ENCODE peak calls at places on chromosomes 1 and 21, in ten cellular contexts. N is GM20000, L is RWPE1, A is fibroblast of pulmonary artery, W is MCF 10A, K is astrocyte of the cerebellum, O is foreskin keratinocyte, J is HFFc6, D is glutamatergic neuron, R is brain microvascular endothelial cell. M is an unnamed sample.

GRCh38 chr1:81899214-81899613 is 98.5 kb downstream of the ADGRL2 start:
- DNase-seq in N (no peak), A (no peak), O (no peak), R (no peak), K (no peak), L (no peak), J (no peak), D (no peak), W (no peak), M (no peak)

GRCh38 chr1:223000549-223001135 is 142.4 kb downstream of the TLR5 start:
- DNase-seq in N (no peak), L (no peak), R (no peak), J (no peak), K (no peak), A (no peak), O (no peak), W (peak; percentile 18), D (no peak), M (no peak)

GRCh38 chr1:24558455-24558854 is 2.6 kb downstream of the NCMAP start:
- DNase-seq in N (no peak), K (no peak), L (no peak), O (no peak), R (no peak), J (no peak), W (no peak), A (no peak), D (no peak), M (no peak)

GRCh38 chr1:94103608-94104007 is 17.3 kb downstream of the ABCA4 start:
- DNase-seq in D (no peak), R (no peak), L (peak; percentile 12), K (no peak), N (no peak), W (no peak), J (no peak), A (no peak), O (peak; percentile 58), M (no peak)

GRCh38 chr1:79197421-79197820 is 190.9 kb upstream of the ADGRL4 start:
- DNase-seq in O (no peak), L (no peak), R (peak; percentile 19), W (peak; percentile 37), K (no peak), N (no peak), J (peak; percentile 2), A (peak; percentile 72), D (no peak), M (no peak)

GRCh38 chr1:119139857-119140176 is 636 bp downstream of the WARS2 start:
- DNase-seq in O (no peak), W (no peak), J (no peak), A (no peak), R (no peak), D (no peak), K (no peak), N (no peak), L (no peak), M (peak; percentile 70)

GRCh38 chr1:188050250-188050649 is 1221.5 kb downstream of the PLA2G4A start:
- DNase-seq in L (no peak), D (no peak), A (no peak), R (no peak), J (no peak), W (no peak), O (no peak), N (no peak), K (no peak), M (no peak)

GRCh38 chr21:42028754-42029385 is 18.7 kb upstream of the ZBTB21 start:
- DNase-seq in W (no peak), A (no peak), L (no peak), K (no peak), J (no peak), N (no peak), R (no peak), D (no peak), O (no peak), M (peak; percentile 57)

GRCh38 chr1:1005774-1006304 is 5.9 kb upstream of the HES4 start:
- DNase-seq in K (no peak), R (no peak), D (no peak), J (no peak), L (no peak), O (no peak), A (no peak), N (no peak), W (no peak), M (no peak)

GRCh38 chr1:150221552-150221951 is 14.4 kb downstream of the ANP32E start:
- DNase-seq in R (peak; percentile 29), L (peak; percentile 10), W (peak; percentile 38), O (no peak), J (peak; percentile 35), K (no peak), N (no peak), D (no peak), A (peak; percentile 53), M (no peak)

GRCh38 chr1:178612261-178612660 is 99.4 kb downstream of the TEX35 start:
- DNase-seq in R (peak; percentile 28), O (peak; percentile 41), K (peak; percentile 38), W (no peak), N (no peak), D (no peak), J (peak; percentile 51), L (peak; percentile 29), A (peak; percentile 76), M (no peak)

GRCh38 chr1:29706936-29707335 is 470.6 kb downstream of the PTPRU start:
- DNase-seq in R (no peak), A (peak; percentile 64), O (no peak), W (peak; percentile 70), K (no peak), D (peak; percentile 94), L (peak; percentile 68), J (no peak), N (peak; percentile 80), M (no peak)

GRCh38 chr1:109027841-109028240 is 14.1 kb downstream of the WDR47 start:
- DNase-seq in A (no peak), J (no peak), N (no peak), O (no peak), L (no peak), D (no peak), W (no peak), K (no peak), R (no peak), M (no peak)

GRCh38 chr1:57461405-57461804 is 37.5 kb upstream of the DAB1 start:
- DNase-seq in J (no peak), K (no peak), W (no peak), O (no peak), N (no peak), L (no peak), R (no peak), A (no peak), D (no peak), M (no peak)

GRCh38 chr1:25820247-25821111 is 725 bp downstream of the MTFR1L start:
- DNase-seq in R (peak; percentile 38), W (peak; percentile 73), D (peak; percentile 57), N (peak; percentile 89), K (no peak), O (peak; percentile 61), A (peak; percentile 59), J (peak; percentile 54), L (peak; percentile 76), M (peak; percentile 77)

GRCh38 chr21:44950016-44950326 is 10.1 kb downstream of the SLX9 start:
- DNase-seq in D (no peak), N (no peak), K (no peak), J (no peak), R (no peak), A (no peak), W (no peak), O (no peak), L (no peak), M (no peak)
- TF ChIP-seq CTCF in D (peak; percentile 38), N (no peak), K (no peak), J (peak; percentile 56), R (no peak), A (no peak), W (no peak), O (no peak), L (no peak), M (no peak)

GRCh38 chr1:41444246-41444645 is 40.2 kb downstream of the EDN2 start:
- DNase-seq in K (no peak), A (no peak), L (no peak), W (no peak), O (no peak), D (no peak), R (no peak), J (no peak), N (no peak), M (no peak)
- TF ChIP-seq CTCF in K (peak; percentile 27), A (peak; percentile 18), L (no peak), W (no peak), O (peak; percentile 42), D (peak; percentile 24), R (peak; percentile 43), J (peak; percentile 70), N (no peak), M (no peak)

GRCh38 chr1:185325413-185325812 is 8.4 kb upstream of the IVNS1ABP start:
- DNase-seq in A (no peak), W (no peak), R (no peak), N (no peak), O (no peak), L (no peak), K (no peak), D (no peak), J (no peak), M (no peak)

GRCh38 chr1:185324118-185324517 is 7.1 kb upstream of the IVNS1ABP start:
- DNase-seq in R (no peak), N (no peak), A (no peak), L (no peak), O (no peak), D (no peak), W (no peak), K (no peak), J (no peak), M (no peak)

GRCh38 chr1:185328204-185328728 is 11.2 kb upstream of the IVNS1ABP start:
- DNase-seq in D (no peak), W (no peak), N (no peak), L (no peak), O (no peak), J (no peak), R (no peak), K (no peak), A (no peak), M (no peak)
- TF ChIP-seq CTCF in D (no peak), W (no peak), N (no peak), L (no peak), O (no peak), J (no peak), R (no peak), K (no peak), A (no peak), M (no peak)

DNA sequence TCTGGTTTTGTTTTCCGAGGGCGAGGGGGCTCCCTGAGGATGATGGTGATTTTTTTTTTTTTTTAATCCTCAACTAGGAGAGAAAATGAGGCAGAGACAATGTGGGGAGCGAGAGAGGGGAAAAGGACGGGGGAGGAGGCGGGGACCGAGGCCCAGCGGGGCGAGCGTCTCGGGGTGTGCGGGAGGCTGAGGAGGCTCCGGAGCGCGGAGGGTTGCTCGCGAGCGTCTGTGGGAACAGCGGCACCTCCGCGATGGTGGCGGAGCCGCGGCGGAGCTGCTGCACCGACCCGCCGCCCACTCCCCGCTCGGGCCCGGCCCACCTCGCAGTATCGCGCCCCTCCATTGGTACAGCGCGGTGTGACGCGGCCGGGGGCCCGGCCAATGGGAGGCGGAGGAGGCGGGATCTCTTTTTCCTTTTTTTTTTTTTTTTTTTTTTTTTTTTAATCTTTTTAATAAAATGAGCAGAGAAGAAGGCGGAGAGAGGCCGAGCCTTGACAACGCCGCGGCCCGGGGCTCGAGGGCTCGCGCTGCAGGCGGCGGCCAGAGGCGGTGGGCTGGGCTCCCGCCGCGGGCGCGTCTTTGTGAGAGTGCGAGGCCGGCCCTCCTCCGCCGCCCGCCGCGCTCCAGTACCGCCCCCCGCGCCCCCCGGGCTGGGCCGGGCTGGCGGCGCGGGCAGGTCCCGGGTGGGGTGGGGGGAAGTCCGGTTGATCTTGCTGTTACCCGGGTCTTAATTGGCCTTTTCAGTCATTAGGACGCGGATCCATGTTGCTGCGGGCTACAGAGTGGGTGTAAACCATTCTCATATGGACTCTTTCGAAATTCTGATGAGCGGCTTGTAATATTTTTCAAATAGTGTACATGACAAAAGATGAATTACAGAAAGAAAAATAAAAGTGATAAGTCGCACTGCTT is at the start of gene RERE:
- DNase-seq in A (peak; percentile 94), D (peak; percentile 97), N (peak; percentile 100), W (peak; percentile 93), K (peak; percentile 73), O (peak; percentile 68), J (peak; percentile 89), L (peak; percentile 100), R (peak; percentile 84), M (peak; percentile 97)
- TF ChIP-seq CTCF in A (no peak), D (no peak), N (no peak), W (no peak), K (no peak), O (peak; percentile 31), J (peak; percentile 32), L (no peak), R (no peak), M (no peak)